ENCODE peak calls at places on chromosomes 5 and 9, in nine cellular contexts. One of them, this sample, is unnamed.

GRCh38 chr5:180523629-180524466 is 29.7 kb downstream of the CNOT6 start:
- DNase-seq in D721Med: no peak
- DNase-seq in mesothelial cell of epicardium: no peak
- DNase-seq in endothelial cell: no peak
- DNase-seq in cardiac muscle cell: peak; percentile 35
- DNase-seq in B cell: no peak
- DNase-seq in type B pancreatic cell: no peak
- DNase-seq in HFFc6: no peak
- DNase-seq in heart right ventricle: no peak
- DNase-seq in this sample: no peak

GRCh38 chr5:114152656-114153360 is 209.1 kb upstream of the KCNN2 start:
- DNase-seq in D721Med: no peak
- DNase-seq in mesothelial cell of epicardium: no peak
- DNase-seq in endothelial cell: no peak
- DNase-seq in cardiac muscle cell: no peak
- DNase-seq in B cell: no peak
- DNase-seq in type B pancreatic cell: no peak
- DNase-seq in HFFc6: no peak
- DNase-seq in heart right ventricle: no peak
- DNase-seq in this sample: no peak

GRCh38 chr9:71209890-71210289 is 88.5 kb upstream of the TRPM3 start:
- DNase-seq in D721Med: no peak
- DNase-seq in mesothelial cell of epicardium: no peak
- DNase-seq in endothelial cell: no peak
- DNase-seq in cardiac muscle cell: no peak
- DNase-seq in B cell: no peak
- DNase-seq in type B pancreatic cell: no peak
- DNase-seq in HFFc6: no peak
- DNase-seq in heart right ventricle: no peak
- DNase-seq in this sample: no peak

GRCh38 chr5:177311723-177312648 is at the start of gene MXD3:
- DNase-seq in D721Med: peak; percentile 91
- DNase-seq in mesothelial cell of epicardium: peak; percentile 96
- DNase-seq in endothelial cell: peak; percentile 95
- DNase-seq in cardiac muscle cell: peak; percentile 99
- DNase-seq in B cell: peak; percentile 95
- DNase-seq in type B pancreatic cell: peak; percentile 96
- DNase-seq in HFFc6: peak; percentile 95
- DNase-seq in heart right ventricle: peak; percentile 95
- DNase-seq in this sample: peak; percentile 100

GRCh38 chr5:17267099-17267498 is 49.7 kb downstream of the BASP1 start:
- DNase-seq in D721Med: no peak
- DNase-seq in mesothelial cell of epicardium: no peak
- DNase-seq in endothelial cell: no peak
- DNase-seq in cardiac muscle cell: no peak
- DNase-seq in B cell: peak; percentile 45
- DNase-seq in type B pancreatic cell: no peak
- DNase-seq in HFFc6: no peak
- DNase-seq in heart right ventricle: no peak
- DNase-seq in this sample: no peak

GRCh38 chr9:93020785-93021670 is 37.5 kb upstream of the SUSD3 start:
- DNase-seq in D721Med: no peak
- DNase-seq in mesothelial cell of epicardium: no peak
- DNase-seq in endothelial cell: no peak
- DNase-seq in cardiac muscle cell: no peak
- DNase-seq in B cell: no peak
- DNase-seq in type B pancreatic cell: no peak
- DNase-seq in HFFc6: no peak
- DNase-seq in heart right ventricle: no peak
- DNase-seq in this sample: peak; percentile 79

GRCh38 chr5:160504906-160505305 is 83.3 kb downstream of the PTTG1 start:
- DNase-seq in D721Med: no peak
- DNase-seq in mesothelial cell of epicardium: no peak
- DNase-seq in endothelial cell: no peak
- DNase-seq in cardiac muscle cell: no peak
- DNase-seq in B cell: no peak
- DNase-seq in type B pancreatic cell: no peak
- DNase-seq in HFFc6: no peak
- DNase-seq in heart right ventricle: no peak
- DNase-seq in this sample: no peak

GRCh38 chr9:124260769-124261603 is 3.2 kb downstream of the NEK6 start:
- DNase-seq in D721Med: no peak
- DNase-seq in mesothelial cell of epicardium: no peak
- DNase-seq in endothelial cell: no peak
- DNase-seq in cardiac muscle cell: no peak
- DNase-seq in B cell: peak; percentile 40
- DNase-seq in type B pancreatic cell: no peak
- DNase-seq in HFFc6: peak; percentile 60
- DNase-seq in heart right ventricle: no peak
- DNase-seq in this sample: no peak

GRCh38 chr5:158301186-158301585 is 442.2 kb upstream of the CLINT1 start:
- DNase-seq in D721Med: no peak
- DNase-seq in mesothelial cell of epicardium: no peak
- DNase-seq in endothelial cell: no peak
- DNase-seq in cardiac muscle cell: no peak
- DNase-seq in B cell: no peak
- DNase-seq in type B pancreatic cell: no peak
- DNase-seq in HFFc6: no peak
- DNase-seq in heart right ventricle: no peak
- DNase-seq in this sample: no peak

GRCh38 chr5:38468202-38468656 is 88.2 kb downstream of the LIFR start:
- DNase-seq in D721Med: no peak
- DNase-seq in mesothelial cell of epicardium: no peak
- DNase-seq in endothelial cell: no peak
- DNase-seq in cardiac muscle cell: no peak
- DNase-seq in B cell: no peak
- DNase-seq in type B pancreatic cell: no peak
- DNase-seq in HFFc6: peak; percentile 89
- DNase-seq in heart right ventricle: no peak
- DNase-seq in this sample: no peak

DNA sequence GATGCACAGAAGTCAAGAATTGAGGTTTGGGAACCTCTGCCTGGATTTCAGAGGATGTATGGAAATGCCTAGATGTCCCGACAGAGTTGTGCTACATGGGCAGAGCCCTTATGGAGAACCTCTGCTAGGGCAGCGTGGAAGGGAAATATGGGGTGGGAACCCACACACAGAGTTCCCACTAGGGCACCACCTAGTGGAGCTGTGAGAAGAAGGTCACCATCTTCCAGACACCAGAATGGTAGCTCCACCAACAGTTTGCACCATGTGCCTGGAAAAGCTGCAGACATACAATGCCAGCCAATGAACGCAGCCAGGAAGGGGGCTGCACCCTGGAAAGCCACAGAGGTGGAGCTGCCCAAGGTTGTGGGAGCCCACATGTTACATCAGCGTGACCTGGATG is 104.5 kb downstream of the STK32A start:
- DNase-seq in D721Med: no peak
- DNase-seq in mesothelial cell of epicardium: no peak
- DNase-seq in endothelial cell: no peak
- DNase-seq in cardiac muscle cell: no peak
- DNase-seq in B cell: no peak
- DNase-seq in type B pancreatic cell: no peak
- DNase-seq in HFFc6: no peak
- DNase-seq in heart right ventricle: no peak
- DNase-seq in this sample: no peak
- TF ChIP-seq CTCF in D721Med: no peak
- TF ChIP-seq CTCF in mesothelial cell of epicardium: no peak
- TF ChIP-seq CTCF in endothelial cell: no peak
- TF ChIP-seq CTCF in cardiac muscle cell: no peak
- TF ChIP-seq CTCF in B cell: no peak
- TF ChIP-seq CTCF in type B pancreatic cell: no peak
- TF ChIP-seq CTCF in HFFc6: peak; percentile 38
- TF ChIP-seq CTCF in heart right ventricle: no peak
- TF ChIP-seq CTCF in this sample: no peak

DNA sequence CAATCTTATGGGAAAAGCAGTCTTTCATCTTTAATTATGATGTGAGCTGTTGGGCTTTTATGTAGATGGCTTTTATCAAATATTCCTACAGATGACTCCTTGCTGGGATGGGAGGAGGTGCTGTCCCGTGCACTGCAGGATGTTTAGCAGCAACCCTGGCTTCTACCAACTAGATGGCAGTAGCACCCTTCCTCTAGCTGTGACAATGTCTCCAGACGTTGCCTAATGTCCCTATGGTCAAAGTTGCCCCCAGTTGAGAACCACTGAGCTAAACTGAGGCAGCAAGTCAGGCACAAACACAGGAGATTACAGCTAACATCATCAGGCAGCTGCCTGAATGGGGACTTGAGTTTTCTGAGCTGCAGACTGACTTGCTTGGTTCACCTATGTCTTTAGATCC is 401.9 kb upstream of the PDE4D start:
- DNase-seq in D721Med: no peak
- DNase-seq in mesothelial cell of epicardium: no peak
- DNase-seq in endothelial cell: peak; percentile 41
- DNase-seq in cardiac muscle cell: peak; percentile 27
- DNase-seq in B cell: peak; percentile 41
- DNase-seq in type B pancreatic cell: no peak
- DNase-seq in HFFc6: peak; percentile 13
- DNase-seq in heart right ventricle: no peak
- DNase-seq in this sample: no peak
- TF ChIP-seq CTCF in D721Med: peak; percentile 49
- TF ChIP-seq CTCF in mesothelial cell of epicardium: no peak
- TF ChIP-seq CTCF in endothelial cell: peak; percentile 38
- TF ChIP-seq CTCF in cardiac muscle cell: peak; percentile 63
- TF ChIP-seq CTCF in B cell: peak; percentile 41
- TF ChIP-seq CTCF in type B pancreatic cell: peak; percentile 56
- TF ChIP-seq CTCF in HFFc6: peak; percentile 67
- TF ChIP-seq CTCF in heart right ventricle: peak; percentile 52
- TF ChIP-seq CTCF in this sample: no peak

DNA sequence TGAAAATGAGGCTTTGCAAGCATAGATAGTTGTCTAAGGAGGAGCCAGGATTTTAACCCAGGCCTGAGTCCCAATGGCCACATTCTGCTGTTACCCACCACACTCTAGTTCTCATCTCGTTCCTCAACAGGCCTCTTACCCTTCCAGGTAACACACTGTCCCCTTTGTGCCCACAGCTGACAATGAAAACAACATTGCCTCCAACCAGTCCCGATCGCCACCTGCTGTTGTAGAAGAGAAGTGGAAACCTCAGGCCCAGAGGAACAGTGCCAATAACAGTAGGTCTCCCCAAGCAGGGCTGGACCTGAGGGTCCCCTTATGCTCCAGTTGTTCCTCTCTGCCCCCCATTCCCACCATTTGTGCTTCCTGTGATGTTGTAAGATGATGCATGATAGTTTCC is 30.4 kb downstream of the AMBP start:
- DNase-seq in D721Med: no peak
- DNase-seq in mesothelial cell of epicardium: no peak
- DNase-seq in endothelial cell: no peak
- DNase-seq in cardiac muscle cell: peak; percentile 29
- DNase-seq in B cell: no peak
- DNase-seq in type B pancreatic cell: peak; percentile 59
- DNase-seq in HFFc6: no peak
- DNase-seq in heart right ventricle: no peak
- DNase-seq in this sample: no peak
- TF ChIP-seq CTCF in D721Med: peak; percentile 17
- TF ChIP-seq CTCF in mesothelial cell of epicardium: no peak
- TF ChIP-seq CTCF in endothelial cell: peak; percentile 14
- TF ChIP-seq CTCF in cardiac muscle cell: peak; percentile 22
- TF ChIP-seq CTCF in B cell: no peak
- TF ChIP-seq CTCF in type B pancreatic cell: peak; percentile 50
- TF ChIP-seq CTCF in HFFc6: peak; percentile 52
- TF ChIP-seq CTCF in heart right ventricle: peak; percentile 12
- TF ChIP-seq CTCF in this sample: no peak

GRCh38 chr9:85332487-85332886 is 409.3 kb downstream of the AGTPBP1 start:
- DNase-seq in D721Med: no peak
- DNase-seq in mesothelial cell of epicardium: no peak
- DNase-seq in endothelial cell: peak; percentile 47
- DNase-seq in cardiac muscle cell: peak; percentile 18
- DNase-seq in B cell: no peak
- DNase-seq in type B pancreatic cell: no peak
- DNase-seq in HFFc6: no peak
- DNase-seq in heart right ventricle: no peak
- DNase-seq in this sample: no peak
- TF ChIP-seq CTCF in D721Med: peak; percentile 7
- TF ChIP-seq CTCF in mesothelial cell of epicardium: peak; percentile 25
- TF ChIP-seq CTCF in endothelial cell: peak; percentile 58
- TF ChIP-seq CTCF in cardiac muscle cell: no peak
- TF ChIP-seq CTCF in B cell: no peak
- TF ChIP-seq CTCF in type B pancreatic cell: peak; percentile 59
- TF ChIP-seq CTCF in HFFc6: no peak
- TF ChIP-seq CTCF in heart right ventricle: peak; percentile 20
- TF ChIP-seq CTCF in this sample: no peak

DNA sequence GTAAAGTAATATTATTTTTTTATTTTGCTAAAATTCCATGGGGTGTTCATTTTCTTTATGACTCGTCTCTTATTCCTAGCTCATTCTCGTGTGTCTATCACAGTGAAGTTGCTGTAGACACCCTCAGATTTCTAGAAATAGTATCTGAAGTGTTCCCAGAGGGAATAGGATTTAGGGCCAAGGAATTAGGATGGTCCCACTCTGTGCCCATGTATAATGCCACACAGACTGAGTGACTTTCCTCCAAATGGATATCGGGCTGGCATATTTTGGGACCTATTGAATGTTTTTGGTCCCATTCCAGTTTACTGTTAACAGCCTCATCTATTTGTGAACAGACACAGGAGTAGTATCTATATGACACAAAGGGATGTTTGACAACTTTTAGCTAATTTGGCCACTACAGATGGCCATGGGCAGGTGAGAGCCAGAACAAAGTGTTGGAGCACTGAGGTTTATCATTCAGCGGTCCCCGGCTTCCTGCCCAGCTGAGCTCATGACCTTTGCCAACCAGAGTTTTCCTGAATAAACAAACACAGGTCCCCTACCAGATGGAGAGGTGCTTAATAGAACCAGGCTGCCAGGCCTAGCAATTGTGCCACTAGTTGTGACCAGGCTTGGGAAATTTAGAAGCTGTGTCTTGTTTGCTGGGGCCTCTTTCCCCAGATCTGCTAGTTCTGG is 46.9 kb downstream of the MAP1B start:
- DNase-seq in D721Med: no peak
- DNase-seq in mesothelial cell of epicardium: no peak
- DNase-seq in endothelial cell: no peak
- DNase-seq in cardiac muscle cell: no peak
- DNase-seq in B cell: no peak
- DNase-seq in type B pancreatic cell: no peak
- DNase-seq in HFFc6: no peak
- DNase-seq in heart right ventricle: peak; percentile 22
- DNase-seq in this sample: no peak
- TF ChIP-seq CTCF in D721Med: no peak
- TF ChIP-seq CTCF in mesothelial cell of epicardium: no peak
- TF ChIP-seq CTCF in endothelial cell: no peak
- TF ChIP-seq CTCF in cardiac muscle cell: no peak
- TF ChIP-seq CTCF in B cell: no peak
- TF ChIP-seq CTCF in type B pancreatic cell: no peak
- TF ChIP-seq CTCF in HFFc6: no peak
- TF ChIP-seq CTCF in heart right ventricle: no peak
- TF ChIP-seq CTCF in this sample: no peak

GRCh38 chr9:123206064-123206463 is 62.3 kb downstream of the STRBP start:
- DNase-seq in D721Med: no peak
- DNase-seq in mesothelial cell of epicardium: no peak
- DNase-seq in endothelial cell: no peak
- DNase-seq in cardiac muscle cell: no peak
- DNase-seq in B cell: no peak
- DNase-seq in type B pancreatic cell: no peak
- DNase-seq in HFFc6: no peak
- DNase-seq in heart right ventricle: no peak
- DNase-seq in this sample: no peak
- TF ChIP-seq CTCF in D721Med: no peak
- TF ChIP-seq CTCF in mesothelial cell of epicardium: no peak
- TF ChIP-seq CTCF in endothelial cell: no peak
- TF ChIP-seq CTCF in cardiac muscle cell: no peak
- TF ChIP-seq CTCF in B cell: no peak
- TF ChIP-seq CTCF in type B pancreatic cell: no peak
- TF ChIP-seq CTCF in HFFc6: no peak
- TF ChIP-seq CTCF in heart right ventricle: no peak
- TF ChIP-seq CTCF in this sample: no peak